ENCODE peak calls at places on chromosome X, in four cellular contexts. P, Y, U and I are unnamed samples. For H3K36me3, the result is how much of the 10 kb centered on the place peaks cover.

GRCh38 chrX:108310511-108310910 is 127.7 kb downstream of the COL4A6 start:
- DNase-seq in U (no peak), Y (no peak), P (no peak), I (no peak)

GRCh38 chrX:54776987-54777672 is 20.9 kb downstream of the ITIH6 start:
- DNase-seq in Y (no peak), U (no peak), P (no peak), I (no peak)

GRCh38 chrX:129726307-129727111 is 12.3 kb upstream of the XPNPEP2 start:
- DNase-seq in U (peak), P (no peak), Y (peak), I (peak)

GRCh38 chrX:75603833-75604232 is 81.0 kb upstream of the ZDHHC15 start:
- DNase-seq in P (no peak), U (peak), Y (no peak), I (peak)

GRCh38 chrX:18886344-18887161 is 97.4 kb downstream of the PHKA2 start:
- DNase-seq in P (peak), Y (peak), U (peak), I (peak)

GRCh38 chrX:45843518-45843917 is 642.8 kb upstream of the DIPK2B start:
- DNase-seq in U (peak), Y (no peak), P (no peak), I (no peak)

GRCh38 chrX:39630344-39630743 is 467.4 kb downstream of the BCOR start:
- DNase-seq in Y (no peak), U (no peak), P (no peak), I (no peak)

GRCh38 chrX:152819732-152820131 is 10.8 kb downstream of the CETN2 start:
- DNase-seq in Y (no peak), P (no peak), U (peak), I (peak)

GRCh38 chrX:14043209-14043608 is 13.5 kb upstream of the GEMIN8 start:
- DNase-seq in P (no peak), Y (no peak), U (no peak), I (no peak)

GRCh38 chrX:120749141-120749846 is 119.4 kb upstream of the C1GALT1C1 start:
- DNase-seq in P (no peak), Y (no peak), U (no peak), I (no peak)

GRCh38 chrX:56764153-56764974 is 35.3 kb downstream of the NBDY start:
- DNase-seq in U (peak), P (peak), Y (peak), I (peak)

GRCh38 chrX:39678914-39679313 is 418.8 kb downstream of the BCOR start:
- DNase-seq in U (no peak), Y (no peak), P (no peak), I (no peak)

GRCh38 chrX:103488332-103488731 is 31.0 kb downstream of the RAB40A start:
- DNase-seq in U (peak), Y (no peak), P (no peak), I (no peak)

GRCh38 chrX:115067812-115068211 is 50.4 kb upstream of the IL13RA2 start:
- DNase-seq in Y (no peak), U (peak), P (no peak), I (no peak)

GRCh38 chrX:140815868-140816267 is 106.3 kb downstream of the LINC00632 start:
- DNase-seq in P (no peak), Y (no peak), U (peak), I (peak)

GRCh38 chrX:153866302-153867019 is 19.5 kb downstream of the L1CAM start:
- DNase-seq in Y (no peak), U (no peak), P (no peak), I (no peak)

GRCh38 chrX:144790148-144790547 is 457.2 kb upstream of the SPANXN1 start:
- DNase-seq in P (no peak), U (no peak), Y (no peak), I (no peak)

GRCh38 chrX:52574416-52575275 is 57.8 kb upstream of the XAGE1B start:
- DNase-seq in U (peak), Y (no peak), P (no peak), I (peak)

GRCh38 chrX:133417364-133417763 is 2.1 kb upstream of the GPC4 start:
- DNase-seq in Y (no peak), U (no peak), P (no peak), I (no peak)

GRCh38 chrX:74925210-74926088 is at the start of gene NEXMIF:
- DNase-seq in Y (peak), P (no peak), U (peak), I (no peak)

GRCh38 chrX:111361751-111362150 is 50.2 kb downstream of the DCX start:
- DNase-seq in P (no peak), Y (no peak), U (no peak), I (no peak)

GRCh38 chrX:31609130-31609529 is 537.3 kb upstream of the FTHL17 start:
- DNase-seq in Y (no peak), U (peak), P (no peak), I (peak)

GRCh38 chrX:37060999-37061398 is 52.8 kb downstream of the FAM47C start:
- DNase-seq in Y (no peak), P (no peak), U (peak), I (peak)

GRCh38 chrX:15947648-15948317 is 93.2 kb upstream of the AP1S2 start:
- DNase-seq in P (no peak), U (peak), Y (no peak), I (peak)

GRCh38 chrX:100194073-100194775 is 215.8 kb downstream of the PCDH19 start:
- DNase-seq in U (no peak), Y (no peak), P (no peak), I (no peak)

GRCh38 chrX:109347618-109348017 is 134.3 kb downstream of the GUCY2F start:
- DNase-seq in U (peak), P (no peak), Y (no peak), I (peak)

GRCh38 chrX:7586126-7586525 is 256.8 kb upstream of the VCX start:
- DNase-seq in U (peak), P (no peak), Y (no peak), I (peak)

GRCh38 chrX:115602729-115603389 is 41.9 kb downstream of the PLS3 start:
- DNase-seq in U (peak), P (no peak), Y (no peak), I (no peak)

GRCh38 chrX:46621572-46621971 is 48.0 kb downstream of the CHST7 start:
- DNase-seq in U (no peak), P (no peak), Y (no peak), I (no peak)

DNA sequence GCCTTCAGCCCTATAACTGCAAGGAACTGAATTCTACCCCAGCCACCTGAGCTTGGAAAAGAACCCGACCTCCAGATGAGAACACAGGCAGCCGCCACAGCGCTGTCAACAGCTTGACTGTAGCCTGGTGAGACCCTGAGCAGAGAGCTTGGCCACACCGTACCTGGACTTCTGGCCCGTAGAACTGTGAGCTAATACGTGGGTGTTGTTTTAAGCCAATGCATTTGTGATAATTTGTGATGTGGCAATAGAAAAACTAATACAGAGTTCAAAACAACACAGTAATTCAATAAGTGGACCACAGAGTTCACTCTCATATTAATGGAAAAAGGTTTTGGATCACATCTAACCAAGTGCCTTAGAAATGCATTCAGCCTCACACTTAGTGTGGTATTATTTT is 96.6 kb upstream of the TBL1X start:
- DNase-seq in P (no peak), Y (no peak), U (no peak), I (no peak)
- H3K4me3 ChIP-seq in P (no peak), Y (no peak), U (no peak), I (no peak)

DNA sequence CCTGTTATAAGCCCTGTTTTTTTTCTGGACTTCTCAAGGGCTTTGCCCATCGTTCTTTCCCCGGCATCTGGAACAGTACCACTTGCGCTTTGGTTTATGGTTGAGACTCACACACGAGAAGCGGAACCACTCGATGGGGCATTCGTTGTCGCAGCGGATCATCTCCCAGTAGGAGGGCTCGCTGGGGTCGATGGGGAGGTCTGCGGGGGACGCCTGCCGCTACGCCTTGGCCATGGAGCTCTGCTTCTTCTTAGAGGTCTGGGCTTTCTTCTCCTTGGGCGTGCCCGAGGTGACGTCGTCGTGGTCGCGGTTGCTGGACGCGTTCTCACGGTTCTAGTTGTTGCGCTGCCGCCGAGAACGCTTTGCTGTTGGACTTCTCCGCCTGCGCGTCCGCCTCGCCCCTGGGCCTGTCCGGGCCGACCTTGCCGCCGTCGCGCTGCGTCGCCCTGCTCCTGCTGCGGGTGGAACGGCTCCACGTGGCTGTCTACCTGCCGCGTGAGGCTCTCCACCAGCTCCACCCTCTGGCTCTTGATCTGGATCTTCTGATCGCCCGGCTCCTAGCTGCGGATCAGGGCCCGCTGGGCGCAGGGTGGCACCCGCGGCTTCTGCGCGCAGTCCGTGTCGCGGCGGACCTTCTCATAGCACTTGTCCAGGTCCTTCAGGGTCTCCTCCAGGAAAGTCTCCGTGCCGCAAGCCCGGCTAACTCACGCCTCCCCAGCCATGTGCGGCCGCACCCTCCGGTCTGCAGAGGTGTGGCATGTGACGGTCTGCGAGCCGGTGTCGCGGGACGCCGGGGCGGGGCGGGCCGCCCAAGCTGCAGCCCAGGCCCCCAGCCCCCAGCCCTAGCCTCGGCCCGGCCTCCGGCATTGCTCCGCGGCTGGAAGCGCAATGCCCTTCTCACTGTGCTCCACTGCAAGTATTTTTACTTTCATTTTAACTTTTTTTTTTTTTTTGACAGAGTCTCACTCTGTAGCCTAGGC is 40.5 kb upstream of the OGT start:
- DNase-seq in U (peak), P (peak), Y (peak), I (peak)
- H3K27ac ChIP-seq in U (no peak), P (peak), Y (peak), I (no peak)

GRCh38 chrX:41348551-41348950 is 14.6 kb downstream of the DDX3X start:
- DNase-seq in U (no peak), Y (no peak), P (no peak), I (no peak)
- H3K36me3 ChIP-seq in U (half or more), Y (half or more), P (half or more), I (half or more)

GRCh38 chrX:125172531-125172930 is 147.1 kb upstream of the TEX13C start:
- DNase-seq in P (no peak), Y (no peak), U (no peak), I (no peak)

GRCh38 chrX:125175991-125176390 is 143.7 kb upstream of the TEX13C start:
- DNase-seq in U (no peak), P (no peak), Y (no peak), I (no peak)

DNA sequence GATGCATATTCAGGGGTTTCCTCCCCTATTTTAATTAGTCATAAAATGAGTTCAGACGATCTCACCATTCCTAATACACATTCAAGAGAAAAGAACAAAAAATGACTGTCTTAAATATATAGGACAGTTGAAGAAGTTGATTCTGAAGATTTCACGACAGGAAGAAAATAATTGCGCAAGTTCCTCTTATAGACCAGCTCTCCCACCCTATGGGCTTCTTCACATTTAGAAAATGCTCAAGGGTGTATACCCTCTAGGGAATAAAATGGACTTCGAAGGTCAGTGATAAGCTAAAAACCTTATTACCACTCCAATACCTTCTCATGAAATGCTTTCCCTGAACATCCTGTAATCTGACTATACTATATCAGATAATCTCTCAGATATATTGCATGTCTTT is 149.2 kb upstream of the TEX13C start:
- DNase-seq in U (no peak), Y (no peak), P (no peak), I (no peak)
- H3K4me3 ChIP-seq in U (no peak), Y (no peak), P (no peak), I (no peak)

GRCh38 chrX:1475881-1476280 is 23.2 kb upstream of the ASMTL start:
- DNase-seq in U (no peak), P (no peak), Y (no peak), I (no peak)
- H3K27ac ChIP-seq in U (no peak), P (no peak), Y (no peak), I (no peak)